ENCODE peak calls at places on chromosomes 13 and 19, in five cellular contexts. X, A, P, I and D are unnamed samples. For H3K27me3, the result is how much of the 10 kb centered on the place peaks cover.

GRCh38 chr19:38664503-38665211 is 17.2 kb downstream of the ACTN4 start:
- ATAC-seq in X (peak), A (peak), P (peak), I (no peak), D (no peak)

GRCh38 chr19:38557205-38557799 is 60.5 kb downstream of the MAP4K1 start:
- ATAC-seq in X (peak), A (peak), P (peak), I (peak), D (no peak)

GRCh38 chr13:97967948-97968347 is 14.5 kb downstream of the IPO5 start:
- ATAC-seq in X (no peak), A (no peak), P (no peak), I (no peak), D (no peak)

GRCh38 chr13:102687520-102687919 is 7.3 kb downstream of the METTL21C start:
- ATAC-seq in X (no peak), A (no peak), P (no peak), I (no peak), D (no peak)

GRCh38 chr13:33649212-33649917 is 168.6 kb upstream of the RFC3 start:
- ATAC-seq in X (no peak), A (no peak), P (no peak), I (peak), D (peak)

GRCh38 chr13:107450931-107451330 is 764.4 kb downstream of the LIG4 start:
- ATAC-seq in X (no peak), A (no peak), P (no peak), I (peak), D (peak)

GRCh38 chr13:43985437-43986051 is 105.8 kb downstream of the LACC1 start:
- ATAC-seq in X (no peak), A (no peak), P (no peak), I (no peak), D (no peak)

GRCh38 chr13:111999352-111999751 is 67.6 kb upstream of the SOX1 start:
- ATAC-seq in X (no peak), A (no peak), P (no peak), I (no peak), D (no peak)

GRCh38 chr19:2345794-2346663 is 14.0 kb upstream of the TMPRSS9 start:
- ATAC-seq in X (peak), A (no peak), P (peak), I (no peak), D (no peak)

GRCh38 chr13:32545083-32545482 is 6.5 kb upstream of the N4BP2L2 start:
- ATAC-seq in X (no peak), A (no peak), P (no peak), I (no peak), D (no peak)

GRCh38 chr19:55549500-55550320 is 4.4 kb upstream of the SBK3 start:
- ATAC-seq in X (peak), A (peak), P (peak), I (no peak), D (peak)

GRCh38 chr13:98345103-98345899 is 168.2 kb upstream of the RNF113B start:
- ATAC-seq in X (peak), A (no peak), P (peak), I (no peak), D (no peak)

GRCh38 chr13:42855416-42855815 is 74.0 kb downstream of the FAM216B start:
- ATAC-seq in X (no peak), A (no peak), P (no peak), I (no peak), D (no peak)

GRCh38 chr13:40480915-40481525 is 185.4 kb downstream of the FOXO1 start:
- ATAC-seq in X (no peak), A (peak), P (no peak), I (no peak), D (no peak)

GRCh38 chr19:42051166-42052115 is 18.6 kb downstream of the GRIK5 start:
- ATAC-seq in X (no peak), A (peak), P (no peak), I (no peak), D (no peak)

GRCh38 chr13:79485014-79485441 is 4.1 kb downstream of the NDFIP2 start:
- ATAC-seq in X (peak), A (peak), P (no peak), I (peak), D (no peak)

GRCh38 chr13:44764334-44764733 is 188.2 kb upstream of the TSC22D1 start:
- ATAC-seq in X (peak), A (peak), P (no peak), I (no peak), D (no peak)

DNA sequence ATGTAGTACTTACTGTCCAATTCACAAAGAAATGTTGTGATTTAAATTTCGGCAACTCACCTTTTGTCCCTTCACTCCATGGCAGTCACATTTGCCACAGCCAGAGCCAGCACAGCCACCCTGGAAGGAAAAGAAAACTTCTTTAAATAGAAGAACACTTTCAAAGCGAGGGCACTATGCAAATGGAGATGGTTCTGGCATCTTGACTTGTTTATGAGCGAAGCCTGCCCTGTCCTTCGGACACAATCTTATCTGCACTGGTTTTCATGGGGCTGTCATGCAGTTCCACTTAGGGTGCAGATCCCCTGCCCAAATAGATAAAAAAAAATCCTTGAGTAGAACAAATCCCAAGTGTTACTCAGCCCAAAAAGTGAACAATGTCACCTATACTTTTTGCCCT is 64.3 kb downstream of the COL4A1 start:
- ATAC-seq in X (no peak), A (no peak), P (no peak), I (no peak), D (no peak)
- TF ChIP-seq POLR2AphosphoS5 in X (no peak), A (no peak), P (no peak), I (no peak), D (no peak)

GRCh38 chr19:52020506-52020905 is 7.7 kb downstream of the ZNF614 start:
- ATAC-seq in X (no peak), A (no peak), P (no peak), I (no peak), D (no peak)
- H3K27me3 ChIP-seq in X (under half), A (under half), P (under half), I (under half), D (under half)

GRCh38 chr13:28458604-28459003 is 36.3 kb downstream of the FLT1 start:
- ATAC-seq in X (no peak), A (no peak), P (no peak), I (no peak), D (no peak)
- TF ChIP-seq EP300 in X (no peak), A (no peak), P (no peak), I (no peak), D (no peak)

DNA sequence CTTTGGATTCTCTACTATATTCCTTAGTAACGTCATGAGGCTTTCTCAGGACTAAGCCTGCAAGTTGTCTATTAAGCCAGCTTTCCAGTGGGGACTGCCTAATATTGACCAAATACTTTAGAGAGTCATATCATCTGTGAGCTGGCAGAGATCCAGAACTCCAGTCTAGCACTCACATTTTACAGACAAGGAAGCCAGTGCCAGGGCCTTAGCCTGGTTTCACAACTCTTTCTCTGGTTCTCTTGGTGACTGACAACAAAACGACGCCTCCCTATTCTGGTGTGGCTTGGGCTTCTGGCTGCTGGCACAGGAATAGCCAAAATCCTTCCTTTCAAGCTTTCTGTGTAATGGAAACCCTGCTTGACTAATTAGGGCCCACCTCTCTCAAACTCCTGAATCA is 75.0 kb upstream of the UBL3 start:
- ATAC-seq in X (peak), A (peak), P (no peak), I (peak), D (peak)
- TF ChIP-seq POLR2AphosphoS5 in X (no peak), A (no peak), P (no peak), I (peak), D (peak)

GRCh38 chr19:15825753-15826152 is 10.3 kb upstream of the OR10H1 start:
- ATAC-seq in X (no peak), A (no peak), P (no peak), I (no peak), D (no peak)

GRCh38 chr19:15829277-15829770 is 13.9 kb upstream of the OR10H1 start:
- ATAC-seq in X (no peak), A (no peak), P (peak), I (no peak), D (no peak)

GRCh38 chr19:15828121-15828620 is 12.7 kb upstream of the OR10H1 start:
- ATAC-seq in X (no peak), A (no peak), P (peak), I (no peak), D (no peak)

GRCh38 chr19:15831626-15832025 is 16.2 kb upstream of the OR10H1 start:
- ATAC-seq in X (no peak), A (no peak), P (no peak), I (no peak), D (no peak)

GRCh38 chr19:15829786-15830185 is 14.3 kb upstream of the OR10H1 start:
- ATAC-seq in X (no peak), A (no peak), P (no peak), I (no peak), D (no peak)
- H3K27me3 ChIP-seq in X (under half), A (under half), P (under half), I (under half), D (under half)